ENCODE peak calls at places on chromosomes 13 and 19, in six cellular contexts. N is NCI-H1436, C is T1000, J is sigmoid colon, D is posterior cingulate gyrus, U is skeletal muscle cell. R is an unnamed sample.

GRCh38 chr19:661427-662196 is 1.4 kb downstream of the RNF126 start:
- DNase-seq in N (no peak), C (no peak), J (peak), D (no peak), U (no peak), R (no peak)

GRCh38 chr13:73403362-73404150 is 344.8 kb downstream of the KLF5 start:
- DNase-seq in N (no peak), C (no peak), J (no peak), D (no peak), U (no peak), R (no peak)

GRCh38 chr13:96551540-96551939 is 442.7 kb downstream of the OXGR1 start:
- DNase-seq in N (no peak), C (no peak), J (no peak), D (no peak), U (no peak), R (no peak)

GRCh38 chr13:93235258-93236015 is 8.8 kb downstream of the GPC6 start:
- DNase-seq in N (no peak), C (no peak), J (peak), D (no peak), U (no peak), R (no peak)

GRCh38 chr13:32060319-32060924 is 28.8 kb downstream of the FRY start:
- DNase-seq in N (no peak), C (no peak), J (no peak), D (no peak), U (no peak), R (no peak)

GRCh38 chr13:100660761-100661160 is 13.8 kb downstream of the TMTC4 start:
- DNase-seq in N (no peak), C (no peak), J (no peak), D (no peak), U (no peak), R (no peak)

GRCh38 chr13:98657506-98658085 is 80.7 kb upstream of the STK24 start:
- DNase-seq in N (no peak), C (no peak), J (no peak), D (no peak), U (no peak), R (no peak)

GRCh38 chr13:33441015-33441414 is 155.5 kb upstream of the STARD13 start:
- DNase-seq in N (no peak), C (no peak), J (no peak), D (no peak), U (peak), R (no peak)

GRCh38 chr13:60623131-60623530 is 226.1 kb downstream of the TDRD3 start:
- DNase-seq in N (no peak), C (no peak), J (no peak), D (no peak), U (no peak), R (no peak)

GRCh38 chr13:21583496-21583895 is 20.5 kb downstream of the MICU2 start:
- DNase-seq in N (no peak), C (peak), J (no peak), D (no peak), U (no peak), R (no peak)

GRCh38 chr13:48585456-48585840 is 52.6 kb upstream of the RCBTB2 start:
- DNase-seq in N (no peak), C (no peak), J (no peak), D (peak), U (peak), R (no peak)

GRCh38 chr13:96822900-96823299 is 171.4 kb downstream of the OXGR1 start:
- DNase-seq in N (no peak), C (no peak), J (no peak), D (no peak), U (no peak), R (peak)

R was measured in NCI-H774.